ENCODE peak calls at places on chromosomes 5 and 9, in six cellular contexts. Y is neural progenitor cell; S is cardiac muscle cell; V is CD8-positive, alpha-beta T cell; Q is GM23338; H is right lobe of liver. R is an unnamed sample.

GRCh38 chr9:80156725-80157124 is 585.0 kb downstream of the TLE4 start:
- DNase-seq in Y (no peak), S (no peak), V (no peak), Q (no peak), H (no peak), R (no peak)

GRCh38 chr9:128056887-128057723 is 10.0 kb downstream of the NAIF1 start:
- DNase-seq in Y (peak; percentile 49), S (no peak), V (no peak), Q (peak; percentile 45), H (peak; percentile 49), R (no peak)

GRCh38 chr5:174542037-174542436 is 182.3 kb upstream of the MSX2 start:
- DNase-seq in Y (no peak), S (no peak), V (no peak), Q (no peak), H (no peak), R (no peak)

GRCh38 chr9:128588581-128589233 is 36.3 kb downstream of the SPTAN1 start:
- DNase-seq in Y (no peak), S (no peak), V (no peak), Q (no peak), H (no peak), R (no peak)

GRCh38 chr5:142425286-142426065 is 100.7 kb upstream of the SPRY4 start:
- DNase-seq in Y (no peak), S (no peak), V (no peak), Q (no peak), H (no peak), R (no peak)

GRCh38 chr5:150485770-150486401 is 22.0 kb upstream of the NDST1 start:
- DNase-seq in Y (peak; percentile 81), S (peak; percentile 74), V (no peak), Q (peak; percentile 65), H (peak; percentile 92), R (peak; percentile 81)

GRCh38 chr9:133711428-133712220 is 26.5 kb downstream of the SARDH start:
- DNase-seq in Y (no peak), S (no peak), V (no peak), Q (no peak), H (peak; percentile 35), R (peak; percentile 43)

GRCh38 chr9:34651876-34652602 is at the start of gene IL11RA:
- DNase-seq in Y (peak; percentile 95), S (peak; percentile 92), V (no peak), Q (peak; percentile 96), H (peak; percentile 94), R (peak; percentile 92)

GRCh38 chr9:71638627-71639026 is 129.7 kb downstream of the CEMIP2 start:
- DNase-seq in Y (no peak), S (no peak), V (no peak), Q (no peak), H (no peak), R (no peak)

GRCh38 chr9:98374385-98375051 is 119.1 kb upstream of the TBC1D2 start:
- DNase-seq in Y (no peak), S (peak; percentile 57), V (no peak), Q (peak; percentile 13), H (no peak), R (no peak)

GRCh38 chr5:66436721-66437120 is 159.5 kb upstream of the MAST4 start:
- DNase-seq in Y (no peak), S (no peak), V (no peak), Q (peak; percentile 62), H (no peak), R (no peak)

GRCh38 chr5:109863752-109864151 is 174.0 kb downstream of the MAN2A1 start:
- DNase-seq in Y (no peak), S (no peak), V (no peak), Q (no peak), H (no peak), R (no peak)

GRCh38 chr9:38373679-38374078 is 18.8 kb upstream of the ALDH1B1 start:
- DNase-seq in Y (no peak), S (no peak), V (no peak), Q (no peak), H (no peak), R (no peak)

GRCh38 chr9:111438576-111439235 is 45.5 kb downstream of the ECPAS start:
- DNase-seq in Y (no peak), S (no peak), V (no peak), Q (no peak), H (no peak), R (no peak)

GRCh38 chr9:126506361-126507317 is 107.1 kb upstream of the LMX1B start:
- DNase-seq in Y (no peak), S (no peak), V (no peak), Q (no peak), H (no peak), R (peak; percentile 51)

GRCh38 chr9:124831642-124832364 is 21.5 kb upstream of the WDR38 start:
- DNase-seq in Y (no peak), S (no peak), V (no peak), Q (no peak), H (no peak), R (no peak)

GRCh38 chr9:24436761-24437160 is 108.9 kb downstream of the IZUMO3 start:
- DNase-seq in Y (peak; percentile 31), S (peak; percentile 17), V (no peak), Q (peak; percentile 83), H (no peak), R (no peak)

GRCh38 chr9:123925161-123925560 is 4.8 kb downstream of the DENND1A start:
- DNase-seq in Y (no peak), S (no peak), V (no peak), Q (peak; percentile 69), H (no peak), R (no peak)

GRCh38 chr5:43565043-43565442 is 8.2 kb upstream of the PAIP1 start:
- DNase-seq in Y (no peak), S (no peak), V (no peak), Q (no peak), H (no peak), R (no peak)
- TF ChIP-seq CTCF in Y (no peak), S (no peak), V (no peak), Q (no peak), H (no peak), R (no peak)

GRCh38 chr5:113081881-113082546 is 105.4 kb downstream of the DCP2 start:
- DNase-seq in Y (no peak), S (no peak), V (no peak), Q (no peak), H (no peak), R (no peak)

GRCh38 chr5:113085084-113085414 is 108.5 kb downstream of the DCP2 start:
- DNase-seq in Y (no peak), S (no peak), V (no peak), Q (no peak), H (no peak), R (no peak)

GRCh38 chr5:113081091-113081490 is 104.5 kb downstream of the DCP2 start:
- DNase-seq in Y (peak; percentile 78), S (peak; percentile 43), V (no peak), Q (peak; percentile 62), H (no peak), R (no peak)

GRCh38 chr5:113082547-113082905 is 105.9 kb downstream of the DCP2 start:
- DNase-seq in Y (no peak), S (no peak), V (no peak), Q (no peak), H (no peak), R (no peak)

DNA sequence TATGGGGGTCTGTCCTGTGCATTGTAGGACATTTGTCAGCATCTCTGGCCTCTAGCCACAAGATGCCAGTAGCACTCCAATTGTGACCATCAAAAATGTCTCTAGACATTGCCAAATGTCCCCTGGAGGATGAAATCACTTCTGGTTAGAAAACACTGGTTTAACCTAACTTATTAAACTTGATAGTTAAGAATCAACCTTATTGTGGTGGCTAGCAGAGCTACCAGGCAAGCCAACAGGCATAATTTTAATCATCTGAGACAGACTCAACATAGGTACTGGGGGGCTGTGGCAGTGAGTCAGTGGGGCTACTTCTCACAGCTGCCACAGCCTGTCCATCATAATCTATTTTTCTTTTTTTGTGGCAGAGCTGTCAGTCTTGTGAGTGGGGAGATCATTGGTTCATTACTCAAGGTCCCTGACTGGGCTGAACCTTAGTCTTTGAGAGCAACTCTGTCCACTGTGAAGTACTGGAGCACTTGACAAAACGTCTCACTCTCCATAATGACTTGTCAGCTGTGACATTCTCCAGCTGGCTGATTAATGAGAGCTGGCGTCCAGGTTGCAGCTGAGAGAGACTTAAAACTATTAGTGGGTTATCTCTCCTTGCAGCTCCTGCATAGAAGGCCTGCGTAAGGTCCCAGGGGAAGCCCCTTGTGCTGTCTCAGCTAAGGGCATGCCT is 107.9 kb downstream of the DCP2 start:
- DNase-seq in Y (no peak), S (peak; percentile 94), V (no peak), Q (no peak), H (no peak), R (no peak)
- H3K27ac ChIP-seq in Y (no peak overlapping the region), S (peak overlapping the region; percentile 72), V (no peak overlapping the region), Q (no peak overlapping the region), H (no peak overlapping the region), R (no peak overlapping the region)

GRCh38 chr9:35758475-35759050 is 4.5 kb upstream of the MSMP start:
- DNase-seq in Y (no peak), S (no peak), V (no peak), Q (no peak), H (no peak), R (no peak)

GRCh38 chr9:35755071-35755470 is 995 bp upstream of the MSMP start:
- DNase-seq in Y (no peak), S (no peak), V (no peak), Q (no peak), H (no peak), R (no peak)

GRCh38 chr9:35756275-35756742 is 2.2 kb upstream of the MSMP start:
- DNase-seq in Y (peak; percentile 85), S (peak; percentile 62), V (peak; percentile 70), Q (peak; percentile 92), H (peak; percentile 68), R (peak; percentile 83)

GRCh38 chr9:35757527-35758275 is 3.6 kb upstream of the MSMP start:
- DNase-seq in Y (no peak), S (no peak), V (no peak), Q (no peak), H (peak; percentile 47), R (peak; percentile 56)

GRCh38 chr9:35756743-35757526 is 2.9 kb upstream of the MSMP start:
- DNase-seq in Y (peak; percentile 78), S (peak; percentile 64), V (peak; percentile 29), Q (peak; percentile 85), H (peak; percentile 85), R (peak; percentile 84)
- TF ChIP-seq CTCF in Y (peak; percentile 73), S (no peak), V (peak; percentile 21), Q (no peak), H (no peak), R (peak; percentile 26)

GRCh38 chr9:136114606-136115005 is 4.1 kb downstream of the TMEM250 start:
- DNase-seq in Y (no peak), S (no peak), V (no peak), Q (no peak), H (no peak), R (no peak)

GRCh38 chr9:136117291-136118060 is 1.2 kb downstream of the TMEM250 start:
- DNase-seq in Y (no peak), S (no peak), V (no peak), Q (peak; percentile 35), H (peak; percentile 62), R (no peak)

GRCh38 chr9:136115641-136116359 is 2.9 kb downstream of the TMEM250 start:
- DNase-seq in Y (no peak), S (no peak), V (no peak), Q (no peak), H (no peak), R (no peak)

GRCh38 chr9:136116360-136117098 is 2.1 kb downstream of the TMEM250 start:
- DNase-seq in Y (no peak), S (no peak), V (no peak), Q (no peak), H (no peak), R (no peak)

DNA sequence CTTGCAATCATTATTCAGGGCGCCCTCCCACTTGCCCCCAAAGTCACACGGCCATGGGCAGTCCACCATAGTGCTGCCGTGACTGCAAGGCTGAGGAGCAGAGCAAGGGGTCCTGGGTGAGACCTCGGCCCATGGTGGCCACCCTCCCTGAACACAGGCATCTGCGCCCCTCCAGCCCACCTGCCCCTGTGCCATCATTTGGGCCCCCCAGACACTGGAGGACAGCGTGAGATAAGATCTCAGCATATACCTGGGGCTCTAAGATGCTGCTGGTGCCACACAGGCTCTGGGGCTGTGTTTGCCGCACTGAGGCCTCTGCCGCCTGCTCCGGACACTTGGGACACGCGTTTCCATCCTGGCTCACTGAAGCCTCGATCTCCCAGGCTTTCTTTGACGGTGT is 3.5 kb downstream of the TMEM250 start:
- DNase-seq in Y (no peak), S (no peak), V (no peak), Q (no peak), H (no peak), R (no peak)
- H3K27ac ChIP-seq in Y (no peak overlapping the region), S (no peak overlapping the region), V (no peak overlapping the region), Q (no peak overlapping the region), H (no peak overlapping the region), R (no peak overlapping the region)

R was measured in lower lobe of right lung.